ENCODE peak calls at places on chromosome 7, in seven cellular contexts. P is K562, B is HepG2, L is SK-N-SH, T is GM12878, Q is GM12892, K is H1. C is an unnamed sample.

GRCh38 chr7:149199234-149199990 is 4.1 kb downstream of the ZNF282 start:
- DNase-seq in T (no peak), P (no peak), Q (no peak), B (no peak), L (no peak), K (no peak), C (no peak)

GRCh38 chr7:70681847-70682350 is 450.0 kb upstream of the GALNT17 start:
- DNase-seq in K (no peak), P (no peak), T (peak), L (no peak), B (no peak), Q (no peak), C (peak)

GRCh38 chr7:155483868-155484325 is 26.0 kb downstream of the EN2 start:
- DNase-seq in B (no peak), P (no peak), K (no peak), Q (no peak), L (peak), T (no peak), C (no peak)

GRCh38 chr7:13181221-13181620 is 493.8 kb downstream of the ARL4A start:
- DNase-seq in K (no peak), Q (no peak), P (no peak), B (no peak), T (no peak), L (no peak), C (no peak)

GRCh38 chr7:78620931-78621330 is 822.4 kb downstream of the PHTF2 start:
- DNase-seq in T (no peak), B (peak), K (no peak), Q (no peak), P (no peak), L (no peak), C (no peak)

GRCh38 chr7:104653870-104654401 is 325.5 kb downstream of the LHFPL3 start:
- DNase-seq in L (no peak), K (no peak), B (no peak), T (no peak), Q (no peak), P (no peak), C (no peak)

GRCh38 chr7:38185938-38186337 is 7.9 kb downstream of the STARD3NL start:
- DNase-seq in K (no peak), Q (no peak), B (no peak), T (no peak), P (no peak), L (no peak), C (no peak)

GRCh38 chr7:91551377-91552175 is 287.3 kb downstream of the FZD1 start:
- DNase-seq in K (no peak), Q (no peak), L (no peak), P (no peak), T (no peak), B (no peak), C (no peak)

GRCh38 chr7:100247152-100247757 is 27.5 kb downstream of the PVRIG start:
- DNase-seq in B (peak), P (peak), K (peak), T (no peak), L (peak), Q (no peak), C (no peak)

GRCh38 chr7:41385996-41386395 is 316.9 kb downstream of the INHBA start:
- DNase-seq in L (no peak), T (no peak), B (no peak), P (no peak), K (no peak), Q (no peak), C (no peak)

GRCh38 chr7:37208528-37208927 is 240.1 kb downstream of the ELMO1 start:
- DNase-seq in Q (no peak), B (peak), T (peak), L (peak), P (peak), K (no peak), C (peak)

GRCh38 chr7:101963693-101964092 is 146.3 kb downstream of the CUX1 start:
- DNase-seq in P (no peak), K (no peak), T (no peak), L (no peak), B (no peak), Q (no peak), C (no peak)

GRCh38 chr7:143979359-143979758 is 20.8 kb upstream of the OR6B1 start:
- DNase-seq in L (no peak), B (peak), Q (no peak), T (no peak), P (no peak), K (no peak), C (no peak)

GRCh38 chr7:114148779-114149178 is 230.0 kb upstream of the PPP1R3A start:
- DNase-seq in L (no peak), B (no peak), K (no peak), Q (no peak), T (no peak), P (no peak), C (no peak)

GRCh38 chr7:9201928-9202327 is 768.5 kb downstream of the NXPH1 start:
- DNase-seq in K (no peak), P (no peak), Q (no peak), L (no peak), B (no peak), T (no peak), C (no peak)

GRCh38 chr7:144529269-144529926 is 125.9 kb upstream of the NOBOX start:
- DNase-seq in Q (peak), K (no peak), B (no peak), P (no peak), L (no peak), T (peak), C (peak)

GRCh38 chr7:148402159-148402558 is 188.4 kb upstream of the C7orf33 start:
- DNase-seq in T (no peak), K (no peak), B (no peak), Q (no peak), L (no peak), P (no peak), C (no peak)

GRCh38 chr7:69182596-69183467 is 415.4 kb upstream of the AUTS2 start:
- DNase-seq in P (no peak), B (no peak), T (no peak), Q (no peak), L (no peak), K (no peak), C (no peak)

GRCh38 chr7:106120500-106120899 is 8.4 kb upstream of the SYPL1 start:
- DNase-seq in Q (no peak), K (no peak), B (no peak), T (no peak), L (no peak), P (no peak), C (no peak)

GRCh38 chr7:24017519-24017918 is 266.5 kb upstream of the NPY start:
- DNase-seq in B (no peak), L (no peak), Q (no peak), K (no peak), T (no peak), P (no peak), C (no peak)

GRCh38 chr7:100763556-100764140 is 30.3 kb downstream of the ZAN start:
- DNase-seq in L (no peak), B (no peak), T (no peak), P (no peak), Q (no peak), K (no peak), C (no peak)

GRCh38 chr7:155363852-155364600 is 66.3 kb downstream of the INSIG1 start:
- DNase-seq in K (no peak), T (no peak), P (no peak), L (no peak), Q (no peak), B (no peak), C (no peak)

GRCh38 chr7:134782121-134782623 is 2.7 kb downstream of the CALD1 start:
- DNase-seq in T (peak), L (no peak), Q (no peak), B (no peak), P (no peak), K (no peak), C (no peak)

GRCh38 chr7:50782376-50783208 is at the start of gene GRB10:
- DNase-seq in T (no peak), B (no peak), L (peak), P (no peak), K (peak), Q (no peak), C (no peak)

GRCh38 chr7:156173748-156174353 is 361.6 kb upstream of the SHH start:
- DNase-seq in B (no peak), T (no peak), L (no peak), Q (no peak), P (no peak), K (no peak), C (no peak)

GRCh38 chr7:24717694-24718320 is 39.5 kb downstream of the GSDME start:
- DNase-seq in B (no peak), L (no peak), Q (no peak), P (no peak), K (peak), T (no peak), C (no peak)

GRCh38 chr7:111401516-111401915 is 160.8 kb downstream of the IMMP2L start:
- DNase-seq in L (no peak), B (no peak), P (no peak), T (no peak), Q (no peak), K (no peak), C (no peak)

GRCh38 chr7:979886-980571 is 3.0 kb upstream of the CYP2W1 start:
- DNase-seq in P (no peak), Q (no peak), T (no peak), L (peak), K (no peak), B (no peak), C (no peak)
- TF ChIP-seq TAF1 in P (no peak), Q (no peak), T (no peak), L (no peak), K (no peak), B (no peak), C (no peak)

DNA sequence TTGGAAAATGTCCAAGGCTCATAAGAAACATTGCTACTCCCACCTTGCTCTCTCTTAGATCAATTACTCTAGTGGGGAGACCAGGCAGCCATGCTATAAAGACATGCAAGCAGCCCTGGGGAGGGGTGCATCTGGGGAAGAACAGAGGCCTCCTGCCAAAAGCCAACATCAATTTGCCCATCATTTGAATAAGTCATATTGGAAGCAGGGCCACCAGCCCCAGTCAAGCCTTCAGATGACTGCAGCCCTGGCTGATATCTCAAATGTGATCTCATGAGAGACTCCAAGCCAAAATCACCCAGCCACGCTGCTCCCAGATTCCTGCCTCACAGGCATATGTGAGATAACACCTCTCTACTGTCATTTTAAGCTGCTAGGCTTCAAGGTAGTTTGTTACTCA is 157.5 kb upstream of the PDE1C start:
- DNase-seq in T (no peak), K (peak), P (no peak), B (no peak), L (no peak), Q (no peak), C (no peak)
- TF ChIP-seq TAF1 in T (no peak), K (no peak), P (no peak), B (no peak), L (no peak), Q (no peak), C (no peak)

GRCh38 chr7:74012842-74013249 is 15.1 kb upstream of the ELN start:
- DNase-seq in K (no peak), B (no peak), T (peak), Q (peak), L (peak), P (peak), C (peak)
- TF ChIP-seq TAF1 in K (no peak), B (no peak), T (no peak), Q (no peak), L (no peak), P (no peak), C (peak)

DNA sequence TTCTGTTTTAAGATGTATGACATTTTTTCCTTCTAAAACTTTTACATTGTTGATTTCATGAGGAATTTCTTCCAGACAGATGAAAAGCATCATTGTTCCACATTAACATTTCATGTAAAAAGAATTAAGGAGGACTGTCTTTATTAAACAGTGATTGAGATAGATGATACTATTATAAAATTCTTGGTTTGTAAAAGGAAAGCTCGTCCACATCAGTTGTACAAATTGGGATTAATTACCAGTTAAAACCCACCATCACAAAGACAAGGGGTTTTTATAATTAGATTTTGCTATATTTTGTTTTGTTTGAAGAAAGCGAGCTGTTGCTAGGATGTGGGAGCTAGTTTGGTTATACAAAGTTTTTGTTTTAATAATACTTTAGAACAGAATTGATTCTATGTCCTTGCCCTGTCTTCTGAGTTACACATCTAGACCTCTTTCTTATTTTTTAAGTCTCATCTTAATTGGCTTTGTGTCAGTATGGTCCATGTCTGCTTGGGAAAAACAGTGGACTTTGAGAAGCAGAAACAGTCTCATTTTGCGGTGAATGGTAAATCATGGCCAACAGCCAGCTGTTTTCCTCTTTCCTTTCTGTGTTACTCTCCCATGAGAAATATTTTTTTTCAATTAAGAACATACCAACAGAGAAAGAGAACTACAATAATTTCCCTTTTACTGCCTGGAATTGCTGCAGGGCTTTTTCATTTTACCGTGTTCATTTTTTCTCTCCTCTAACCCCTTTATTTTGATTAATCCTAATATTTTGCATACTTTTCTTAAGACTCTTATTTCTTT is 3.2 kb downstream of the TES start:
- DNase-seq in B (no peak), L (no peak), K (no peak), P (no peak), Q (no peak), T (no peak), C (no peak)
- TF ChIP-seq TAF1 in B (no peak), L (no peak), K (no peak), P (no peak), Q (no peak), T (no peak), C (no peak)

DNA sequence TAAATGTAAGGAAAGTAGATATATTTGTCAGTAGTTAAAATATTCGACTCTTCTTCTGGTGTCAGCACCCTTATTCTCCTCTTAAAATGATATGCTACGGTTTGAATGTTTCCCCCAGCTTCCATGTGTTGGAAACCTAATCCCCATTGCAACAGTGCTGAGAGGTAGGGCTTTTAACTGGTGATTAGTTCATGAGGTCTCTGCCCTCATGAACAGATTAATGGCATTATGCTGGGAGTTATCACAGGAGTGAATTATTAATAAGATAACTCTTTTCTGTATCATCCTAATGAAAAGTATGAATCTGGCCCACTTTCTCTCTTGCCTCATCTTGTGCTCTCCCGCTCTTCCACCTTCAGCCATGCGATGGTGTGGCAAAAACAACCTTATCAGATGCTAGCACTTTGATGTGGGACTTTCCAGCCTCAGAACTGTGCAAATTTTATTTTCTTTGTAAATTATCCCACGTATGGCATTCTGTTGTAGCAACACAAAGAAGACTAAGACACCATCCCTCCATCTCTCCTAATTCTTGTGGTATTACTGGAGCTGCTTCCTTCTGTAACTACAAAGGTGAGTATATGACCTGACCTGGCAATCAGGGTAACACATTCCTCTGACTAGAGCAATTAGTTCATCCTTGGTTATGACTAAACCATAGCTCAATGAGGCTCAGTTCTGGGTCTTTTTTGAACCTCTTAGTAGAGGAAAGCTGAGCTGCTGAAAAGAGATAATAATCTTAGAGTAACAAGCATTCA is 171.1 kb upstream of the TMEM196 start:
- DNase-seq in T (no peak), L (no peak), B (no peak), Q (no peak), K (no peak), P (no peak), C (no peak)
- TF ChIP-seq TAF1 in T (no peak), L (no peak), B (no peak), Q (no peak), K (no peak), P (no peak), C (no peak)

DNA sequence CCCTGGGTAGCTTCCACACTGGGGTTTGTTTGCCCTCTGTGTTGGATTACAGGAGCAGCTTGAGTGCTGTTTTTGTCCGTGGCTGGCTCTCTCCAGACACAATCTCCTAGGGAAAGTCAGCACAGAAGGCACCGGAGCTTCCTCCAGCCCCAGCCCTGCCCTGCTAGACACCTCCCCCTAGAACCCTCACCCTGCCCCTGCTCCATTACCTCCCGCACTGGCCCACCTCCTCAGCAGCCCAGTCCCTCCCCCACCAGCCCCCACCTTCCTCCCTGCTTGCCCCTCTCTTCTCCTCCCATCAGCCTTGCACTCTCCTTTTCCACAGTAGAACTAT is 130.5 kb downstream of the ADCY1 start:
- DNase-seq in K (no peak), P (no peak), Q (no peak), B (no peak), T (no peak), L (no peak), C (no peak)
- TF ChIP-seq TAF1 in K (no peak), P (no peak), Q (no peak), B (no peak), T (no peak), L (no peak), C (no peak)

DNA sequence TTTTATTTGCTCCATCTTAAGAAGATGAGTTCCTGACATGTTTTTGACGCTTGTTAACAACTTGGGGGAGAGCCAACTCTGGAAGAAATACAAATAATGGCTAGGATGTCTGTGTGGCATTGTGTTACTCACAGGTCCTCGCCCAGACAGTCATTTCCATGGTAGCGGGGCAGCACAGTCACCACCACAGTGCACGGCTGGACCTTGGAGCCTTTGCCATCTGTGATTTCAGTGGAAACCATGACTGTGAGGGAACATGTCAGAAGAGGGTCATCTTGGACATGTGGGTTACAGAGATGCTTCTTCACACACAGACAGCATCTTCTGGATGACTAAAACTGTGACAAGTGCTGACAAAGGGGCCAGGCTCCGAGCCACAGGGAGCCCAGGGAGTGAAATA is 74.5 kb downstream of the PKD1L1 start:
- DNase-seq in P (no peak), T (no peak), B (no peak), Q (no peak), K (peak), L (no peak), C (no peak)
- TF ChIP-seq TAF1 in P (no peak), T (no peak), B (no peak), Q (no peak), K (no peak), L (no peak), C (no peak)

GRCh38 chr7:130988443-130988842 is 254.4 kb upstream of the KLF14 start:
- DNase-seq in L (peak), Q (no peak), P (no peak), T (no peak), K (no peak), B (no peak), C (no peak)
- TF ChIP-seq TAF1 in L (no peak), Q (no peak), P (no peak), T (no peak), K (no peak), B (no peak), C (no peak)

C was measured in GM12891.